ENCODE peak calls at places on chromosomes 13 and 19, in seven cellular contexts. One of them, this sample, is unnamed.

GRCh38 chr19:43784981-43785808 is 4.4 kb upstream of the KCNN4 start:
- DNase-seq in stimulated activated CD4-positive, alpha-beta T cell treated with anti-CD3 and anti-CD28 coated beads, Interleukin-12 subunit alpha, Interleukin-12 subunit beta, amount 100 ng/mL, for 24 hours: no peak
- DNase-seq in RCC 7860: peak
- DNase-seq in hepatocyte: peak
- DNase-seq in GM13977: peak
- DNase-seq in NCI-H2081: peak
- DNase-seq in central memory CD4-positive, alpha-beta T cell: peak
- DNase-seq in this sample: no peak

GRCh38 chr19:49475191-49475932 is 1.3 kb downstream of the FLT3LG start:
- DNase-seq in stimulated activated CD4-positive, alpha-beta T cell treated with anti-CD3 and anti-CD28 coated beads, Interleukin-12 subunit alpha, Interleukin-12 subunit beta, amount 100 ng/mL, for 24 hours: no peak
- DNase-seq in RCC 7860: no peak
- DNase-seq in hepatocyte: no peak
- DNase-seq in GM13977: no peak
- DNase-seq in NCI-H2081: no peak
- DNase-seq in central memory CD4-positive, alpha-beta T cell: no peak
- DNase-seq in this sample: no peak

GRCh38 chr13:33015791-33016323 is 366 bp upstream of the KL start:
- DNase-seq in stimulated activated CD4-positive, alpha-beta T cell treated with anti-CD3 and anti-CD28 coated beads, Interleukin-12 subunit alpha, Interleukin-12 subunit beta, amount 100 ng/mL, for 24 hours: no peak
- DNase-seq in RCC 7860: no peak
- DNase-seq in hepatocyte: peak
- DNase-seq in GM13977: peak
- DNase-seq in NCI-H2081: no peak
- DNase-seq in central memory CD4-positive, alpha-beta T cell: no peak
- DNase-seq in this sample: no peak

GRCh38 chr13:43986395-43986794 is 106.7 kb downstream of the LACC1 start:
- DNase-seq in stimulated activated CD4-positive, alpha-beta T cell treated with anti-CD3 and anti-CD28 coated beads, Interleukin-12 subunit alpha, Interleukin-12 subunit beta, amount 100 ng/mL, for 24 hours: no peak
- DNase-seq in RCC 7860: no peak
- DNase-seq in hepatocyte: peak
- DNase-seq in GM13977: no peak
- DNase-seq in NCI-H2081: no peak
- DNase-seq in central memory CD4-positive, alpha-beta T cell: no peak
- DNase-seq in this sample: no peak

GRCh38 chr19:2101417-2102335 is 5.0 kb downstream of the IZUMO4 start:
- DNase-seq in stimulated activated CD4-positive, alpha-beta T cell treated with anti-CD3 and anti-CD28 coated beads, Interleukin-12 subunit alpha, Interleukin-12 subunit beta, amount 100 ng/mL, for 24 hours: no peak
- DNase-seq in RCC 7860: no peak
- DNase-seq in hepatocyte: no peak
- DNase-seq in GM13977: no peak
- DNase-seq in NCI-H2081: no peak
- DNase-seq in central memory CD4-positive, alpha-beta T cell: no peak
- DNase-seq in this sample: no peak

GRCh38 chr13:112074139-112074710 is 7.3 kb downstream of the SOX1 start:
- DNase-seq in stimulated activated CD4-positive, alpha-beta T cell treated with anti-CD3 and anti-CD28 coated beads, Interleukin-12 subunit alpha, Interleukin-12 subunit beta, amount 100 ng/mL, for 24 hours: no peak
- DNase-seq in RCC 7860: no peak
- DNase-seq in hepatocyte: no peak
- DNase-seq in GM13977: no peak
- DNase-seq in NCI-H2081: no peak
- DNase-seq in central memory CD4-positive, alpha-beta T cell: no peak
- DNase-seq in this sample: no peak

GRCh38 chr13:54394319-54394718 is 1365.7 kb downstream of the OLFM4 start:
- DNase-seq in stimulated activated CD4-positive, alpha-beta T cell treated with anti-CD3 and anti-CD28 coated beads, Interleukin-12 subunit alpha, Interleukin-12 subunit beta, amount 100 ng/mL, for 24 hours: no peak
- DNase-seq in RCC 7860: no peak
- DNase-seq in hepatocyte: peak
- DNase-seq in GM13977: no peak
- DNase-seq in NCI-H2081: no peak
- DNase-seq in central memory CD4-positive, alpha-beta T cell: no peak
- DNase-seq in this sample: no peak

GRCh38 chr19:49929121-49929610 is at the start of the genes ATF5 and NUP62:
- DNase-seq in stimulated activated CD4-positive, alpha-beta T cell treated with anti-CD3 and anti-CD28 coated beads, Interleukin-12 subunit alpha, Interleukin-12 subunit beta, amount 100 ng/mL, for 24 hours: peak
- DNase-seq in RCC 7860: peak
- DNase-seq in hepatocyte: peak
- DNase-seq in GM13977: peak
- DNase-seq in NCI-H2081: peak
- DNase-seq in central memory CD4-positive, alpha-beta T cell: peak
- DNase-seq in this sample: peak

GRCh38 chr19:46461537-46461936 is 9.8 kb downstream of the PNMA8A start:
- DNase-seq in stimulated activated CD4-positive, alpha-beta T cell treated with anti-CD3 and anti-CD28 coated beads, Interleukin-12 subunit alpha, Interleukin-12 subunit beta, amount 100 ng/mL, for 24 hours: no peak
- DNase-seq in RCC 7860: no peak
- DNase-seq in hepatocyte: no peak
- DNase-seq in GM13977: no peak
- DNase-seq in NCI-H2081: no peak
- DNase-seq in central memory CD4-positive, alpha-beta T cell: no peak
- DNase-seq in this sample: no peak

GRCh38 chr13:89673789-89674311 is 1673.6 kb upstream of the MIR17HG start:
- DNase-seq in stimulated activated CD4-positive, alpha-beta T cell treated with anti-CD3 and anti-CD28 coated beads, Interleukin-12 subunit alpha, Interleukin-12 subunit beta, amount 100 ng/mL, for 24 hours: no peak
- DNase-seq in RCC 7860: no peak
- DNase-seq in hepatocyte: no peak
- DNase-seq in GM13977: no peak
- DNase-seq in NCI-H2081: no peak
- DNase-seq in central memory CD4-positive, alpha-beta T cell: no peak
- DNase-seq in this sample: no peak

GRCh38 chr19:41784337-41785239 is 11.8 kb upstream of the CEACAM3 start:
- DNase-seq in stimulated activated CD4-positive, alpha-beta T cell treated with anti-CD3 and anti-CD28 coated beads, Interleukin-12 subunit alpha, Interleukin-12 subunit beta, amount 100 ng/mL, for 24 hours: no peak
- DNase-seq in RCC 7860: no peak
- DNase-seq in hepatocyte: no peak
- DNase-seq in GM13977: no peak
- DNase-seq in NCI-H2081: no peak
- DNase-seq in central memory CD4-positive, alpha-beta T cell: no peak
- DNase-seq in this sample: peak

GRCh38 chr13:60227168-60227567 is 63.4 kb upstream of the DIAPH3 start:
- DNase-seq in stimulated activated CD4-positive, alpha-beta T cell treated with anti-CD3 and anti-CD28 coated beads, Interleukin-12 subunit alpha, Interleukin-12 subunit beta, amount 100 ng/mL, for 24 hours: no peak
- DNase-seq in RCC 7860: no peak
- DNase-seq in hepatocyte: no peak
- DNase-seq in GM13977: no peak
- DNase-seq in NCI-H2081: no peak
- DNase-seq in central memory CD4-positive, alpha-beta T cell: no peak
- DNase-seq in this sample: no peak

GRCh38 chr13:40170982-40171381 is 495.5 kb downstream of the FOXO1 start:
- DNase-seq in stimulated activated CD4-positive, alpha-beta T cell treated with anti-CD3 and anti-CD28 coated beads, Interleukin-12 subunit alpha, Interleukin-12 subunit beta, amount 100 ng/mL, for 24 hours: no peak
- DNase-seq in RCC 7860: peak
- DNase-seq in hepatocyte: no peak
- DNase-seq in GM13977: no peak
- DNase-seq in NCI-H2081: no peak
- DNase-seq in central memory CD4-positive, alpha-beta T cell: no peak
- DNase-seq in this sample: no peak

GRCh38 chr13:114211446-114211845 is 23.3 kb upstream of the CDC16 start:
- DNase-seq in stimulated activated CD4-positive, alpha-beta T cell treated with anti-CD3 and anti-CD28 coated beads, Interleukin-12 subunit alpha, Interleukin-12 subunit beta, amount 100 ng/mL, for 24 hours: no peak
- DNase-seq in RCC 7860: no peak
- DNase-seq in hepatocyte: no peak
- DNase-seq in GM13977: no peak
- DNase-seq in NCI-H2081: no peak
- DNase-seq in central memory CD4-positive, alpha-beta T cell: no peak
- DNase-seq in this sample: no peak

GRCh38 chr19:15280915-15281683 is 48.9 kb upstream of the EPHX3 start:
- DNase-seq in stimulated activated CD4-positive, alpha-beta T cell treated with anti-CD3 and anti-CD28 coated beads, Interleukin-12 subunit alpha, Interleukin-12 subunit beta, amount 100 ng/mL, for 24 hours: no peak
- DNase-seq in RCC 7860: peak
- DNase-seq in hepatocyte: peak
- DNase-seq in GM13977: no peak
- DNase-seq in NCI-H2081: peak
- DNase-seq in central memory CD4-positive, alpha-beta T cell: no peak
- DNase-seq in this sample: peak

GRCh38 chr13:109400192-109400591 is 386.2 kb downstream of the IRS2 start:
- DNase-seq in stimulated activated CD4-positive, alpha-beta T cell treated with anti-CD3 and anti-CD28 coated beads, Interleukin-12 subunit alpha, Interleukin-12 subunit beta, amount 100 ng/mL, for 24 hours: no peak
- DNase-seq in RCC 7860: no peak
- DNase-seq in hepatocyte: no peak
- DNase-seq in GM13977: no peak
- DNase-seq in NCI-H2081: no peak
- DNase-seq in central memory CD4-positive, alpha-beta T cell: no peak
- DNase-seq in this sample: peak

GRCh38 chr19:13026478-13026999 is 31.3 kb downstream of the NFIX start:
- DNase-seq in stimulated activated CD4-positive, alpha-beta T cell treated with anti-CD3 and anti-CD28 coated beads, Interleukin-12 subunit alpha, Interleukin-12 subunit beta, amount 100 ng/mL, for 24 hours: no peak
- DNase-seq in RCC 7860: peak
- DNase-seq in hepatocyte: peak
- DNase-seq in GM13977: no peak
- DNase-seq in NCI-H2081: no peak
- DNase-seq in central memory CD4-positive, alpha-beta T cell: no peak
- DNase-seq in this sample: no peak

GRCh38 chr19:46728693-46729339 is 11.9 kb upstream of the PRKD2 start:
- DNase-seq in stimulated activated CD4-positive, alpha-beta T cell treated with anti-CD3 and anti-CD28 coated beads, Interleukin-12 subunit alpha, Interleukin-12 subunit beta, amount 100 ng/mL, for 24 hours: peak
- DNase-seq in RCC 7860: no peak
- DNase-seq in hepatocyte: peak
- DNase-seq in GM13977: peak
- DNase-seq in NCI-H2081: peak
- DNase-seq in central memory CD4-positive, alpha-beta T cell: peak
- DNase-seq in this sample: no peak

GRCh38 chr13:80972857-80973478 is 632.0 kb upstream of the SPRY2 start:
- DNase-seq in stimulated activated CD4-positive, alpha-beta T cell treated with anti-CD3 and anti-CD28 coated beads, Interleukin-12 subunit alpha, Interleukin-12 subunit beta, amount 100 ng/mL, for 24 hours: no peak
- DNase-seq in RCC 7860: no peak
- DNase-seq in hepatocyte: no peak
- DNase-seq in GM13977: no peak
- DNase-seq in NCI-H2081: no peak
- DNase-seq in central memory CD4-positive, alpha-beta T cell: no peak
- DNase-seq in this sample: no peak

GRCh38 chr19:46624958-46625661 is at the start of gene PTGIR:
- DNase-seq in stimulated activated CD4-positive, alpha-beta T cell treated with anti-CD3 and anti-CD28 coated beads, Interleukin-12 subunit alpha, Interleukin-12 subunit beta, amount 100 ng/mL, for 24 hours: no peak
- DNase-seq in RCC 7860: no peak
- DNase-seq in hepatocyte: peak
- DNase-seq in GM13977: no peak
- DNase-seq in NCI-H2081: no peak
- DNase-seq in central memory CD4-positive, alpha-beta T cell: no peak
- DNase-seq in this sample: peak

GRCh38 chr13:77697208-77698103 is at the start of gene SLAIN1:
- DNase-seq in stimulated activated CD4-positive, alpha-beta T cell treated with anti-CD3 and anti-CD28 coated beads, Interleukin-12 subunit alpha, Interleukin-12 subunit beta, amount 100 ng/mL, for 24 hours: peak
- DNase-seq in RCC 7860: no peak
- DNase-seq in hepatocyte: peak
- DNase-seq in GM13977: peak
- DNase-seq in NCI-H2081: peak
- DNase-seq in central memory CD4-positive, alpha-beta T cell: peak
- DNase-seq in this sample: no peak

GRCh38 chr19:10291554-10292205 is 1.9 kb downstream of the ICAM5 start:
- DNase-seq in stimulated activated CD4-positive, alpha-beta T cell treated with anti-CD3 and anti-CD28 coated beads, Interleukin-12 subunit alpha, Interleukin-12 subunit beta, amount 100 ng/mL, for 24 hours: no peak
- DNase-seq in RCC 7860: no peak
- DNase-seq in hepatocyte: no peak
- DNase-seq in GM13977: no peak
- DNase-seq in NCI-H2081: no peak
- DNase-seq in central memory CD4-positive, alpha-beta T cell: no peak
- DNase-seq in this sample: no peak

GRCh38 chr19:51083783-51084182 is 1.1 kb upstream of the KLK14 start:
- DNase-seq in stimulated activated CD4-positive, alpha-beta T cell treated with anti-CD3 and anti-CD28 coated beads, Interleukin-12 subunit alpha, Interleukin-12 subunit beta, amount 100 ng/mL, for 24 hours: no peak
- DNase-seq in RCC 7860: no peak
- DNase-seq in hepatocyte: no peak
- DNase-seq in GM13977: no peak
- DNase-seq in NCI-H2081: no peak
- DNase-seq in central memory CD4-positive, alpha-beta T cell: no peak
- DNase-seq in this sample: no peak

GRCh38 chr19:53466726-53467125 is 807 bp upstream of the ZNF813 start:
- DNase-seq in stimulated activated CD4-positive, alpha-beta T cell treated with anti-CD3 and anti-CD28 coated beads, Interleukin-12 subunit alpha, Interleukin-12 subunit beta, amount 100 ng/mL, for 24 hours: no peak
- DNase-seq in RCC 7860: no peak
- DNase-seq in hepatocyte: peak
- DNase-seq in GM13977: no peak
- DNase-seq in NCI-H2081: no peak
- DNase-seq in central memory CD4-positive, alpha-beta T cell: no peak
- DNase-seq in this sample: no peak

GRCh38 chr13:108346376-108346775 is 76.9 kb downstream of the TNFSF13B start:
- DNase-seq in stimulated activated CD4-positive, alpha-beta T cell treated with anti-CD3 and anti-CD28 coated beads, Interleukin-12 subunit alpha, Interleukin-12 subunit beta, amount 100 ng/mL, for 24 hours: no peak
- DNase-seq in RCC 7860: no peak
- DNase-seq in hepatocyte: peak
- DNase-seq in GM13977: no peak
- DNase-seq in NCI-H2081: no peak
- DNase-seq in central memory CD4-positive, alpha-beta T cell: peak
- DNase-seq in this sample: no peak

GRCh38 chr13:30752201-30752797 is 17.0 kb downstream of the ALOX5AP start:
- DNase-seq in stimulated activated CD4-positive, alpha-beta T cell treated with anti-CD3 and anti-CD28 coated beads, Interleukin-12 subunit alpha, Interleukin-12 subunit beta, amount 100 ng/mL, for 24 hours: no peak
- DNase-seq in RCC 7860: no peak
- DNase-seq in hepatocyte: peak
- DNase-seq in GM13977: no peak
- DNase-seq in NCI-H2081: no peak
- DNase-seq in central memory CD4-positive, alpha-beta T cell: no peak
- DNase-seq in this sample: no peak

GRCh38 chr13:52695856-52696255 is 43.2 kb downstream of the SUGT1 start:
- DNase-seq in stimulated activated CD4-positive, alpha-beta T cell treated with anti-CD3 and anti-CD28 coated beads, Interleukin-12 subunit alpha, Interleukin-12 subunit beta, amount 100 ng/mL, for 24 hours: no peak
- DNase-seq in RCC 7860: no peak
- DNase-seq in hepatocyte: no peak
- DNase-seq in GM13977: peak
- DNase-seq in NCI-H2081: no peak
- DNase-seq in central memory CD4-positive, alpha-beta T cell: no peak
- DNase-seq in this sample: peak

GRCh38 chr13:112753868-112754267 is 64.0 kb downstream of the ATP11A start:
- DNase-seq in stimulated activated CD4-positive, alpha-beta T cell treated with anti-CD3 and anti-CD28 coated beads, Interleukin-12 subunit alpha, Interleukin-12 subunit beta, amount 100 ng/mL, for 24 hours: no peak
- DNase-seq in RCC 7860: no peak
- DNase-seq in hepatocyte: no peak
- DNase-seq in GM13977: no peak
- DNase-seq in NCI-H2081: no peak
- DNase-seq in central memory CD4-positive, alpha-beta T cell: no peak
- DNase-seq in this sample: no peak

GRCh38 chr13:79686441-79686840 is 205.5 kb downstream of the NDFIP2 start:
- DNase-seq in stimulated activated CD4-positive, alpha-beta T cell treated with anti-CD3 and anti-CD28 coated beads, Interleukin-12 subunit alpha, Interleukin-12 subunit beta, amount 100 ng/mL, for 24 hours: no peak
- DNase-seq in RCC 7860: no peak
- DNase-seq in hepatocyte: no peak
- DNase-seq in GM13977: no peak
- DNase-seq in NCI-H2081: no peak
- DNase-seq in central memory CD4-positive, alpha-beta T cell: no peak
- DNase-seq in this sample: no peak

GRCh38 chr19:43463381-43464088 is 1.9 kb downstream of the LYPD3 start:
- DNase-seq in stimulated activated CD4-positive, alpha-beta T cell treated with anti-CD3 and anti-CD28 coated beads, Interleukin-12 subunit alpha, Interleukin-12 subunit beta, amount 100 ng/mL, for 24 hours: peak
- DNase-seq in RCC 7860: no peak
- DNase-seq in hepatocyte: peak
- DNase-seq in GM13977: peak
- DNase-seq in NCI-H2081: peak
- DNase-seq in central memory CD4-positive, alpha-beta T cell: peak
- DNase-seq in this sample: peak

GRCh38 chr19:33988601-33989000 is 183.7 kb upstream of the LSM14A start:
- DNase-seq in stimulated activated CD4-positive, alpha-beta T cell treated with anti-CD3 and anti-CD28 coated beads, Interleukin-12 subunit alpha, Interleukin-12 subunit beta, amount 100 ng/mL, for 24 hours: no peak
- DNase-seq in RCC 7860: no peak
- DNase-seq in hepatocyte: no peak
- DNase-seq in GM13977: no peak
- DNase-seq in NCI-H2081: no peak
- DNase-seq in central memory CD4-positive, alpha-beta T cell: no peak
- DNase-seq in this sample: no peak

GRCh38 chr19:55598719-55599467 is 424 bp downstream of the FIZ1 start:
- DNase-seq in stimulated activated CD4-positive, alpha-beta T cell treated with anti-CD3 and anti-CD28 coated beads, Interleukin-12 subunit alpha, Interleukin-12 subunit beta, amount 100 ng/mL, for 24 hours: peak
- DNase-seq in RCC 7860: peak
- DNase-seq in hepatocyte: peak
- DNase-seq in GM13977: peak
- DNase-seq in NCI-H2081: peak
- DNase-seq in central memory CD4-positive, alpha-beta T cell: peak
- DNase-seq in this sample: peak

This sample was measured in HL-60.